ENCODE peak calls at places on chromosome 20, in nine cellular contexts. One of them, this sample, is unnamed.

GRCh38 chr20:58135441-58136170 is 92.8 kb downstream of the ANKRD60 start:
- DNase-seq in WTC11: no peak
- DNase-seq in spleen: no peak
- DNase-seq in fibroblast of mammary gland: no peak
- DNase-seq in endodermal cell: peak
- DNase-seq in dorsolateral prefrontal cortex: no peak
- DNase-seq in nephron progenitor cell: no peak
- DNase-seq in ascending aorta: no peak
- DNase-seq in fibroblast of pulmonary artery: no peak
- DNase-seq in this sample: peak

GRCh38 chr20:35275741-35276251 is 2.1 kb downstream of the MMP24OS start:
- DNase-seq in fibroblast of mammary gland: no peak
- DNase-seq in fibroblast of pulmonary artery: no peak
- DNase-seq in spleen: no peak
- DNase-seq in nephron progenitor cell: no peak
- DNase-seq in endodermal cell: no peak
- DNase-seq in ascending aorta: no peak
- DNase-seq in WTC11: no peak
- DNase-seq in dorsolateral prefrontal cortex: no peak
- DNase-seq in this sample: no peak

GRCh38 chr20:33789109-33789857 is 21.9 kb upstream of the CHMP4B start:
- DNase-seq in ascending aorta: no peak
- DNase-seq in fibroblast of mammary gland: peak
- DNase-seq in endodermal cell: no peak
- DNase-seq in dorsolateral prefrontal cortex: peak
- DNase-seq in fibroblast of pulmonary artery: peak
- DNase-seq in nephron progenitor cell: no peak
- DNase-seq in WTC11: no peak
- DNase-seq in spleen: no peak
- DNase-seq in this sample: peak

GRCh38 chr20:54123587-54124180 is 50.1 kb downstream of the CYP24A1 start:
- DNase-seq in WTC11: peak
- DNase-seq in nephron progenitor cell: peak
- DNase-seq in fibroblast of pulmonary artery: peak
- DNase-seq in ascending aorta: no peak
- DNase-seq in endodermal cell: peak
- DNase-seq in fibroblast of mammary gland: peak
- DNase-seq in dorsolateral prefrontal cortex: no peak
- DNase-seq in spleen: no peak
- DNase-seq in this sample: peak

GRCh38 chr20:10960416-10960815 is 286.6 kb upstream of the JAG1 start:
- DNase-seq in fibroblast of mammary gland: no peak
- DNase-seq in WTC11: no peak
- DNase-seq in fibroblast of pulmonary artery: no peak
- DNase-seq in spleen: no peak
- DNase-seq in dorsolateral prefrontal cortex: no peak
- DNase-seq in nephron progenitor cell: no peak
- DNase-seq in ascending aorta: no peak
- DNase-seq in endodermal cell: no peak
- DNase-seq in this sample: no peak

GRCh38 chr20:16327606-16328005 is 245.6 kb downstream of the KIF16B start:
- DNase-seq in WTC11: no peak
- DNase-seq in ascending aorta: no peak
- DNase-seq in fibroblast of pulmonary artery: no peak
- DNase-seq in fibroblast of mammary gland: no peak
- DNase-seq in dorsolateral prefrontal cortex: no peak
- DNase-seq in spleen: no peak
- DNase-seq in nephron progenitor cell: no peak
- DNase-seq in endodermal cell: no peak
- DNase-seq in this sample: no peak

GRCh38 chr20:44193801-44194200 is 6.8 kb upstream of the JPH2 start:
- DNase-seq in fibroblast of pulmonary artery: no peak
- DNase-seq in dorsolateral prefrontal cortex: no peak
- DNase-seq in WTC11: no peak
- DNase-seq in ascending aorta: no peak
- DNase-seq in fibroblast of mammary gland: no peak
- DNase-seq in spleen: no peak
- DNase-seq in nephron progenitor cell: no peak
- DNase-seq in endodermal cell: no peak
- DNase-seq in this sample: no peak

GRCh38 chr20:15345287-15345686 is 1007.9 kb upstream of the FLRT3 start:
- DNase-seq in endodermal cell: no peak
- DNase-seq in spleen: no peak
- DNase-seq in fibroblast of mammary gland: no peak
- DNase-seq in ascending aorta: no peak
- DNase-seq in nephron progenitor cell: no peak
- DNase-seq in dorsolateral prefrontal cortex: no peak
- DNase-seq in WTC11: no peak
- DNase-seq in fibroblast of pulmonary artery: no peak
- DNase-seq in this sample: no peak

GRCh38 chr20:4813839-4814695 is 92.4 kb downstream of the PRND start:
- DNase-seq in nephron progenitor cell: no peak
- DNase-seq in endodermal cell: peak
- DNase-seq in fibroblast of pulmonary artery: peak
- DNase-seq in fibroblast of mammary gland: no peak
- DNase-seq in WTC11: no peak
- DNase-seq in ascending aorta: no peak
- DNase-seq in dorsolateral prefrontal cortex: no peak
- DNase-seq in spleen: peak
- DNase-seq in this sample: no peak
- TF ChIP-seq CTCF in nephron progenitor cell: no peak
- TF ChIP-seq CTCF in endodermal cell: no peak
- TF ChIP-seq CTCF in fibroblast of pulmonary artery: no peak
- TF ChIP-seq CTCF in fibroblast of mammary gland: no peak
- TF ChIP-seq CTCF in WTC11: no peak
- TF ChIP-seq CTCF in ascending aorta: no peak
- TF ChIP-seq CTCF in dorsolateral prefrontal cortex: no peak
- TF ChIP-seq CTCF in spleen: no peak
- TF ChIP-seq CTCF in this sample: no peak

GRCh38 chr20:63440366-63440955 is 32.0 kb downstream of the KCNQ2 start:
- DNase-seq in fibroblast of mammary gland: no peak
- DNase-seq in spleen: no peak
- DNase-seq in WTC11: no peak
- DNase-seq in endodermal cell: no peak
- DNase-seq in fibroblast of pulmonary artery: no peak
- DNase-seq in nephron progenitor cell: no peak
- DNase-seq in ascending aorta: no peak
- DNase-seq in dorsolateral prefrontal cortex: no peak
- DNase-seq in this sample: no peak

GRCh38 chr20:63443606-63444395 is 28.7 kb downstream of the KCNQ2 start:
- DNase-seq in fibroblast of pulmonary artery: no peak
- DNase-seq in endodermal cell: no peak
- DNase-seq in spleen: no peak
- DNase-seq in WTC11: no peak
- DNase-seq in ascending aorta: no peak
- DNase-seq in nephron progenitor cell: no peak
- DNase-seq in fibroblast of mammary gland: no peak
- DNase-seq in dorsolateral prefrontal cortex: no peak
- DNase-seq in this sample: no peak

GRCh38 chr20:63441136-63441776 is 31.2 kb downstream of the KCNQ2 start:
- DNase-seq in dorsolateral prefrontal cortex: no peak
- DNase-seq in endodermal cell: no peak
- DNase-seq in fibroblast of pulmonary artery: no peak
- DNase-seq in ascending aorta: no peak
- DNase-seq in fibroblast of mammary gland: no peak
- DNase-seq in WTC11: no peak
- DNase-seq in spleen: no peak
- DNase-seq in nephron progenitor cell: no peak
- DNase-seq in this sample: no peak

GRCh38 chr20:63439866-63440265 is 32.6 kb downstream of the KCNQ2 start:
- DNase-seq in spleen: no peak
- DNase-seq in ascending aorta: no peak
- DNase-seq in fibroblast of mammary gland: no peak
- DNase-seq in fibroblast of pulmonary artery: no peak
- DNase-seq in endodermal cell: no peak
- DNase-seq in dorsolateral prefrontal cortex: no peak
- DNase-seq in nephron progenitor cell: no peak
- DNase-seq in WTC11: no peak
- DNase-seq in this sample: no peak

DNA sequence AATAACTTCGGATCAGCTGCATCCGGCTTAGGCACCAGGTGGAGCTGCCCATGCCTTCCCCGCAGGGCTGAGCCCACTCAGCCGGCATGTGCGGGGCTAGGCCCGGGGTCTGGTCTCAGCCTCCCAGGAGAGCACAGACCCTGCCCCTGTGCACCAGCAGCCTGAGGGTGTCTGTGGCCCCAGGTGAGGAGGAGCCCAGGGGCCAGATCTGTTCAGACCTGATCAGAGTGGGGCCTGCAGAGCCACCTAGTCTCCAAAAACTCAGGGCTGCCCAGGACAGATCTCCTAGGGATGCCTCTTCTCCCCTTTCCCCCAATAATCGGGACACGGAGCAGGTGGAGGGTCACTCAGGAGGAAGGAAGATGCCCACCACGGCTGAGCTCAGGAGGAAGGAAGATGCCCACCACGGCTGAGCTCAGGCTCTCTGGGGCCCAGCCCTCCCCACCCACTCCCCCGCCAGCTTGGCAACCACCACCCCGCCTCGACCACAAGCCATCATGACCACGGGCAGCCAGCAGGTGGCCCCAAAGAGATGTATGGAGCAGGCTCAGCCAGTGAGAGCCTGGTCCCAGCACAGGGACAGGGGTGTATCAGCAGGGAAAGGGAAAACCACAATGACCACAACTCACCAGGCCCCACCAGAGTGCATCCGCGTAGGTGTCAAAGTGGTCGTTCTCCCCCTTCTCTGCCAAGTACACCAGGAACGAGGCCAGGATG is 30.5 kb downstream of the KCNQ2 start:
- DNase-seq in spleen: no peak
- DNase-seq in WTC11: peak
- DNase-seq in nephron progenitor cell: peak
- DNase-seq in endodermal cell: peak
- DNase-seq in dorsolateral prefrontal cortex: peak
- DNase-seq in fibroblast of mammary gland: peak
- DNase-seq in ascending aorta: no peak
- DNase-seq in fibroblast of pulmonary artery: peak
- DNase-seq in this sample: peak
- TF ChIP-seq CTCF in spleen: no peak
- TF ChIP-seq CTCF in WTC11: peak
- TF ChIP-seq CTCF in nephron progenitor cell: peak
- TF ChIP-seq CTCF in endodermal cell: peak
- TF ChIP-seq CTCF in dorsolateral prefrontal cortex: peak
- TF ChIP-seq CTCF in fibroblast of mammary gland: peak
- TF ChIP-seq CTCF in ascending aorta: no peak
- TF ChIP-seq CTCF in fibroblast of pulmonary artery: peak
- TF ChIP-seq CTCF in this sample: peak

GRCh38 chr20:32522525-32522774 is 62.7 kb downstream of the NOL4L start:
- DNase-seq in fibroblast of mammary gland: no peak
- DNase-seq in nephron progenitor cell: no peak
- DNase-seq in WTC11: no peak
- DNase-seq in spleen: peak
- DNase-seq in dorsolateral prefrontal cortex: no peak
- DNase-seq in fibroblast of pulmonary artery: no peak
- DNase-seq in ascending aorta: no peak
- DNase-seq in endodermal cell: peak
- DNase-seq in this sample: no peak

GRCh38 chr20:32520927-32521203 is 64.3 kb downstream of the NOL4L start:
- DNase-seq in nephron progenitor cell: no peak
- DNase-seq in dorsolateral prefrontal cortex: no peak
- DNase-seq in endodermal cell: no peak
- DNase-seq in ascending aorta: no peak
- DNase-seq in fibroblast of pulmonary artery: no peak
- DNase-seq in fibroblast of mammary gland: no peak
- DNase-seq in spleen: no peak
- DNase-seq in WTC11: no peak
- DNase-seq in this sample: no peak

GRCh38 chr20:32522775-32523612 is 62.1 kb downstream of the NOL4L start:
- DNase-seq in WTC11: no peak
- DNase-seq in fibroblast of mammary gland: no peak
- DNase-seq in fibroblast of pulmonary artery: no peak
- DNase-seq in nephron progenitor cell: no peak
- DNase-seq in spleen: peak
- DNase-seq in ascending aorta: no peak
- DNase-seq in endodermal cell: peak
- DNase-seq in dorsolateral prefrontal cortex: no peak
- DNase-seq in this sample: peak

GRCh38 chr20:32523613-32524218 is 61.4 kb downstream of the NOL4L start:
- DNase-seq in nephron progenitor cell: no peak
- DNase-seq in spleen: peak
- DNase-seq in endodermal cell: no peak
- DNase-seq in fibroblast of pulmonary artery: no peak
- DNase-seq in fibroblast of mammary gland: no peak
- DNase-seq in ascending aorta: no peak
- DNase-seq in dorsolateral prefrontal cortex: no peak
- DNase-seq in WTC11: no peak
- DNase-seq in this sample: no peak

GRCh38 chr20:32521780-32522524 is 63.2 kb downstream of the NOL4L start:
- DNase-seq in dorsolateral prefrontal cortex: peak
- DNase-seq in nephron progenitor cell: peak
- DNase-seq in spleen: peak
- DNase-seq in fibroblast of mammary gland: peak
- DNase-seq in fibroblast of pulmonary artery: peak
- DNase-seq in endodermal cell: peak
- DNase-seq in ascending aorta: no peak
- DNase-seq in WTC11: peak
- DNase-seq in this sample: peak
- TF ChIP-seq CTCF in dorsolateral prefrontal cortex: peak
- TF ChIP-seq CTCF in nephron progenitor cell: peak
- TF ChIP-seq CTCF in spleen: peak
- TF ChIP-seq CTCF in fibroblast of mammary gland: peak
- TF ChIP-seq CTCF in fibroblast of pulmonary artery: peak
- TF ChIP-seq CTCF in endodermal cell: peak
- TF ChIP-seq CTCF in ascending aorta: peak
- TF ChIP-seq CTCF in WTC11: peak
- TF ChIP-seq CTCF in this sample: peak

GRCh38 chr20:60624066-60624465 is 628.0 kb upstream of the CDH4 start:
- DNase-seq in endodermal cell: no peak
- DNase-seq in ascending aorta: no peak
- DNase-seq in dorsolateral prefrontal cortex: no peak
- DNase-seq in nephron progenitor cell: no peak
- DNase-seq in fibroblast of pulmonary artery: no peak
- DNase-seq in spleen: no peak
- DNase-seq in WTC11: no peak
- DNase-seq in fibroblast of mammary gland: no peak
- DNase-seq in this sample: no peak

GRCh38 chr20:60629206-60629605 is 622.9 kb upstream of the CDH4 start:
- DNase-seq in dorsolateral prefrontal cortex: no peak
- DNase-seq in spleen: no peak
- DNase-seq in WTC11: no peak
- DNase-seq in fibroblast of pulmonary artery: no peak
- DNase-seq in nephron progenitor cell: no peak
- DNase-seq in endodermal cell: no peak
- DNase-seq in fibroblast of mammary gland: no peak
- DNase-seq in ascending aorta: no peak
- DNase-seq in this sample: no peak

GRCh38 chr20:60630609-60631008 is 621.5 kb upstream of the CDH4 start:
- DNase-seq in ascending aorta: no peak
- DNase-seq in WTC11: no peak
- DNase-seq in fibroblast of mammary gland: no peak
- DNase-seq in nephron progenitor cell: no peak
- DNase-seq in dorsolateral prefrontal cortex: no peak
- DNase-seq in fibroblast of pulmonary artery: no peak
- DNase-seq in spleen: no peak
- DNase-seq in endodermal cell: peak
- DNase-seq in this sample: no peak

GRCh38 chr20:60632420-60633262 is 619.4 kb upstream of the CDH4 start:
- DNase-seq in dorsolateral prefrontal cortex: no peak
- DNase-seq in nephron progenitor cell: no peak
- DNase-seq in endodermal cell: no peak
- DNase-seq in fibroblast of mammary gland: peak
- DNase-seq in ascending aorta: no peak
- DNase-seq in fibroblast of pulmonary artery: no peak
- DNase-seq in spleen: no peak
- DNase-seq in WTC11: no peak
- DNase-seq in this sample: no peak

DNA sequence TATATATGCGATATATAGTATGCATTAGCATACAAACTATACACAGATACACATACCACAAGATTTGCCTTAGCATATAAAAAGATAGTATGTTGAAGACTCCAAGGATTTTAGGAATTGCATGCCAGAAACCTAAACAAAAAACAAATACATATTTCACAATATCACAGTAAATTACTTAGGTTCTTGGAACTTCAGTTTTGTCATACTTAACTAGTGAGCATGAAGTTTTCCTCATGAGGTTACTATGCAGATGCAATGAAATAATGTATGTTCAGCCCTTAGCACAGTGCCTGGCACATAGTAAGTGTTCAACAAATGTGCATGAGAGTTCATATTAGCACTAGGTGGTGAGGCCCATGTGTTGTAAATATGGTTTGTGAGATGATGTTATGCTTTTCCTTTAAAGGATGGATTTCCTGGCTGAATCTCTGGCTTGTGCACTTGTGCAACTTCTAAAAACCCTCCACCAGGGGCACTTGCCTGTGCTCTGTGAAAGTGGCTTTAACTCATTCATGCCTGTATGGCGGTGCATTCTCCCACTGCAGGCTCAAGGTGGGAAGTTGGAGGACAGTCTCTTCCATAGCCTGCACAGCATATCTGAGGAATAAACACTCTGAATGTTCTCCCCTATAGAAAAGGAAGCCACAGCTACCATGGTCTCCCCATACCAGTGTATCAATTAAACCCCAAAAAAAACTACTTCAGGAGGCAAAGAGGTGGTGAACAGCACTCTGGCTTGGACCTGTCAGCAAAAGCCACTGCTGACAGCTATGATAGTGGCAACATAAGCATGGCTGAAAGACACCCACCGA is 624.1 kb upstream of the CDH4 start:
- DNase-seq in WTC11: no peak
- DNase-seq in fibroblast of mammary gland: no peak
- DNase-seq in nephron progenitor cell: no peak
- DNase-seq in endodermal cell: peak
- DNase-seq in dorsolateral prefrontal cortex: no peak
- DNase-seq in spleen: no peak
- DNase-seq in ascending aorta: no peak
- DNase-seq in fibroblast of pulmonary artery: no peak
- DNase-seq in this sample: no peak
- TF ChIP-seq CTCF in WTC11: no peak
- TF ChIP-seq CTCF in fibroblast of mammary gland: no peak
- TF ChIP-seq CTCF in nephron progenitor cell: peak
- TF ChIP-seq CTCF in endodermal cell: peak
- TF ChIP-seq CTCF in dorsolateral prefrontal cortex: no peak
- TF ChIP-seq CTCF in spleen: no peak
- TF ChIP-seq CTCF in ascending aorta: no peak
- TF ChIP-seq CTCF in fibroblast of pulmonary artery: no peak
- TF ChIP-seq CTCF in this sample: no peak

This sample was measured in epithelial cell of esophagus.